ENCODE peak calls at places on chromosome 4, in eight cellular contexts. U is stimulated activated CD8-positive, alpha-beta memory T cell treated with anti-CD3 and anti-CD28 coated beads, Interleukin-15, amount 100 ng/mL, for 48 hours; F is testis; V is astrocyte of the spinal cord; B is activated T-helper 1 cell treated with anti-CD3 and anti-CD28 coated beads, Interleukin-2, amount 50 U/mL, for 16 hours; Y is astrocyte of the cerebellum; A is midbrain; H is tibial artery. N is an unnamed sample.

GRCh38 chr4:152072001-152072485 is 311.2 kb upstream of the GATB start:
- DNase-seq in U (no peak), A (no peak), V (peak), B (no peak), H (no peak), Y (no peak), F (no peak), N (no peak)

GRCh38 chr4:48970471-48970921 is 15.6 kb upstream of the CWH43 start:
- DNase-seq in Y (peak), H (no peak), A (no peak), U (no peak), V (peak), B (no peak), F (no peak), N (peak)

GRCh38 chr4:114284629-114285028 is 305.2 kb upstream of the ARSJ start:
- DNase-seq in B (no peak), V (no peak), A (no peak), U (no peak), H (no peak), Y (no peak), F (no peak), N (no peak)

GRCh38 chr4:171813195-171813955 is at the start of gene GALNTL6:
- DNase-seq in H (no peak), A (no peak), Y (no peak), B (no peak), F (peak), U (no peak), V (peak), N (no peak)

GRCh38 chr4:187550256-187550950 is 445.2 kb upstream of the ZFP42 start:
- DNase-seq in U (no peak), F (no peak), H (no peak), B (no peak), Y (no peak), A (no peak), V (peak), N (no peak)

GRCh38 chr4:12697970-12698369 is 786.2 kb downstream of the RAB28 start:
- DNase-seq in B (no peak), F (no peak), A (no peak), V (no peak), U (no peak), Y (no peak), H (no peak), N (no peak)

GRCh38 chr4:77076889-77077635 is 1.3 kb upstream of the CCNI start:
- DNase-seq in V (no peak), H (no peak), Y (no peak), F (no peak), A (no peak), B (no peak), U (no peak), N (no peak)

GRCh38 chr4:3340038-3340702 is 47.3 kb downstream of the RGS12 start:
- DNase-seq in A (no peak), Y (no peak), B (no peak), H (no peak), U (no peak), V (no peak), F (no peak), N (no peak)

GRCh38 chr4:75144475-75144874 is 211.6 kb downstream of the PARM1 start:
- DNase-seq in U (no peak), F (no peak), B (no peak), V (no peak), A (no peak), H (no peak), Y (no peak), N (no peak)

GRCh38 chr4:67678612-67679011 is 22.3 kb downstream of the UBA6 start:
- DNase-seq in H (no peak), Y (no peak), B (no peak), A (no peak), V (no peak), F (no peak), U (no peak), N (no peak)

GRCh38 chr4:128974203-128974602 is 119.1 kb downstream of the SCLT1 start:
- DNase-seq in H (no peak), V (peak), U (no peak), Y (peak), B (no peak), F (no peak), A (no peak), N (no peak)

GRCh38 chr4:151302432-151302831 is 23.0 kb downstream of the SH3D19 start:
- DNase-seq in H (no peak), B (no peak), V (peak), Y (no peak), U (no peak), F (no peak), A (no peak), N (no peak)

GRCh38 chr4:77074961-77075855 is 581 bp downstream of the CCNI start:
- DNase-seq in V (peak), B (peak), H (peak), Y (no peak), A (peak), F (peak), U (peak), N (no peak)

GRCh38 chr4:21882050-21882839 is 66.3 kb downstream of the KCNIP4 start:
- DNase-seq in A (no peak), V (peak), F (no peak), Y (no peak), B (no peak), U (no peak), H (no peak), N (no peak)

GRCh38 chr4:36081185-36081584 is 163.1 kb downstream of the ARAP2 start:
- DNase-seq in V (no peak), A (no peak), H (no peak), F (no peak), Y (no peak), B (no peak), U (no peak), N (no peak)

GRCh38 chr4:22504931-22505330 is 10.9 kb downstream of the ADGRA3 start:
- DNase-seq in F (no peak), V (no peak), A (no peak), Y (no peak), B (no peak), H (no peak), U (no peak), N (no peak)